ENCODE peak calls at places on chromosomes 12 and 14, in ten cellular contexts. One of them, this sample, is unnamed.

GRCh38 chr12:68813242-68813593 is 5.2 kb downstream of the MDM2 start:
- DNase-seq in K562: no peak
- DNase-seq in keratinocyte: no peak
- DNase-seq in astrocyte: no peak
- DNase-seq in GM12878: no peak
- DNase-seq in hepatocyte: no peak
- DNase-seq in HepG2: no peak
- DNase-seq in fibroblast of lung: no peak
- DNase-seq in H1: no peak
- DNase-seq in mammary epithelial cell: no peak
- DNase-seq in this sample: no peak

GRCh38 chr12:87119713-87120112 is 863.5 kb upstream of the MGAT4C start:
- DNase-seq in K562: no peak
- DNase-seq in fibroblast of lung: peak; percentile 28
- DNase-seq in keratinocyte: no peak
- DNase-seq in H1: no peak
- DNase-seq in HepG2: no peak
- DNase-seq in GM12878: no peak
- DNase-seq in hepatocyte: no peak
- DNase-seq in mammary epithelial cell: no peak
- DNase-seq in astrocyte: no peak
- DNase-seq in this sample: no peak

GRCh38 chr12:69732088-69732487 is 6.6 kb upstream of the RAB3IP start:
- DNase-seq in GM12878: no peak
- DNase-seq in K562: no peak
- DNase-seq in astrocyte: peak; percentile 55
- DNase-seq in keratinocyte: no peak
- DNase-seq in fibroblast of lung: peak; percentile 68
- DNase-seq in H1: no peak
- DNase-seq in mammary epithelial cell: peak; percentile 83
- DNase-seq in hepatocyte: no peak
- DNase-seq in HepG2: no peak
- DNase-seq in this sample: no peak

GRCh38 chr12:2138871-2139308 is 86.1 kb downstream of the CACNA1C start:
- DNase-seq in keratinocyte: no peak
- DNase-seq in mammary epithelial cell: no peak
- DNase-seq in K562: no peak
- DNase-seq in astrocyte: no peak
- DNase-seq in hepatocyte: peak; percentile 38
- DNase-seq in GM12878: no peak
- DNase-seq in H1: no peak
- DNase-seq in fibroblast of lung: no peak
- DNase-seq in HepG2: no peak
- DNase-seq in this sample: no peak

GRCh38 chr12:64147860-64148259 is 74.2 kb downstream of the KICS2 start:
- DNase-seq in hepatocyte: no peak
- DNase-seq in GM12878: no peak
- DNase-seq in H1: no peak
- DNase-seq in HepG2: no peak
- DNase-seq in astrocyte: peak; percentile 25
- DNase-seq in mammary epithelial cell: no peak
- DNase-seq in K562: no peak
- DNase-seq in fibroblast of lung: peak; percentile 39
- DNase-seq in keratinocyte: no peak
- DNase-seq in this sample: no peak

GRCh38 chr12:559907-560455 is 100.2 kb downstream of the B4GALNT3 start:
- DNase-seq in fibroblast of lung: no peak
- DNase-seq in H1: no peak
- DNase-seq in HepG2: no peak
- DNase-seq in hepatocyte: no peak
- DNase-seq in mammary epithelial cell: no peak
- DNase-seq in astrocyte: no peak
- DNase-seq in keratinocyte: no peak
- DNase-seq in GM12878: no peak
- DNase-seq in K562: no peak
- DNase-seq in this sample: no peak

GRCh38 chr12:27076468-27076867 is 5.9 kb downstream of the C12orf71 start:
- DNase-seq in H1: no peak
- DNase-seq in HepG2: no peak
- DNase-seq in astrocyte: no peak
- DNase-seq in fibroblast of lung: no peak
- DNase-seq in GM12878: no peak
- DNase-seq in mammary epithelial cell: no peak
- DNase-seq in keratinocyte: no peak
- DNase-seq in hepatocyte: no peak
- DNase-seq in K562: no peak
- DNase-seq in this sample: no peak

GRCh38 chr12:71162832-71163711 is 5.3 kb upstream of the TSPAN8 start:
- DNase-seq in astrocyte: no peak
- DNase-seq in keratinocyte: no peak
- DNase-seq in GM12878: no peak
- DNase-seq in H1: no peak
- DNase-seq in hepatocyte: peak; percentile 42
- DNase-seq in mammary epithelial cell: no peak
- DNase-seq in fibroblast of lung: no peak
- DNase-seq in K562: no peak
- DNase-seq in HepG2: peak; percentile 99
- DNase-seq in this sample: no peak

GRCh38 chr14:52110441-52111086 is 41.7 kb upstream of the NID2 start:
- DNase-seq in keratinocyte: no peak
- DNase-seq in HepG2: no peak
- DNase-seq in mammary epithelial cell: no peak
- DNase-seq in K562: no peak
- DNase-seq in H1: no peak
- DNase-seq in hepatocyte: no peak
- DNase-seq in fibroblast of lung: peak; percentile 40
- DNase-seq in astrocyte: peak; percentile 29
- DNase-seq in GM12878: no peak
- DNase-seq in this sample: no peak

DNA sequence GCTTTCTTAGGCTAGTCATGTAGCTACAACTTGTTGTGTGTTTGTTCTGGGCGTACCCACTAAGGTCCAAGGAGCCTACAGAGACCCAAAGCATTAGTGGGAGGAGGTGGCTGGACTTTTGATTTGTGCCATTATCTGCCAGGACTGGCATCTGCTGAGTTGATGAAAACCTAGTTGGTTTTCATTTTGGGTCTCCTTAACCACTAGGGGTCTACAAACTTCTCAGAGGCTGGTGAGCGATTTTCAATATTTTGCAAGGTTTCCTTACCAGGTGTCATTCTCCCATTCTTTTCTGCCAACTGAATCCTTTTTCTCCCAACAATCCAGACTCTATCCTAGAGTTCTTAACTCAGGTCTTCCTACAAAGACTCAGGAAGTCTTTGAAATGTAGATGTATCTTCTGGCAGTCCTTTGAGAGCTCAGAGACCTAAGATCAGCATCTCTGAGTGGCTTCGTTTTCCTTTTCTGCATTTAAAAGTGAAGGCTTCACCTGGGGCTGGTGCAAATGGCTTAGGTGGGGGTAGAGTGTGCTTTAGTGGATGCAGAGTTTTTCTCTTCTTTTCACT is 150.0 kb upstream of the RMST start:
- DNase-seq in hepatocyte: no peak
- DNase-seq in keratinocyte: no peak
- DNase-seq in GM12878: no peak
- DNase-seq in astrocyte: no peak
- DNase-seq in HepG2: no peak
- DNase-seq in mammary epithelial cell: no peak
- DNase-seq in fibroblast of lung: no peak
- DNase-seq in K562: no peak
- DNase-seq in H1: no peak
- DNase-seq in this sample: no peak
- TF ChIP-seq CTCF in hepatocyte: no peak
- TF ChIP-seq CTCF in keratinocyte: no peak
- TF ChIP-seq CTCF in GM12878: peak; percentile 13
- TF ChIP-seq CTCF in astrocyte: no peak
- TF ChIP-seq CTCF in HepG2: no peak
- TF ChIP-seq CTCF in mammary epithelial cell: no peak
- TF ChIP-seq CTCF in fibroblast of lung: no peak
- TF ChIP-seq CTCF in K562: no peak
- TF ChIP-seq CTCF in H1: peak; percentile 2
- TF ChIP-seq CTCF in this sample: peak; percentile 17

GRCh38 chr12:53738834-53739284 is 11.6 kb upstream of the CALCOCO1 start:
- DNase-seq in fibroblast of lung: no peak
- DNase-seq in mammary epithelial cell: no peak
- DNase-seq in astrocyte: no peak
- DNase-seq in keratinocyte: no peak
- DNase-seq in hepatocyte: no peak
- DNase-seq in K562: no peak
- DNase-seq in GM12878: no peak
- DNase-seq in H1: no peak
- DNase-seq in HepG2: no peak
- DNase-seq in this sample: no peak

GRCh38 chr12:53739285-53740129 is 12.3 kb upstream of the CALCOCO1 start:
- DNase-seq in H1: no peak
- DNase-seq in fibroblast of lung: no peak
- DNase-seq in hepatocyte: no peak
- DNase-seq in keratinocyte: no peak
- DNase-seq in K562: no peak
- DNase-seq in GM12878: no peak
- DNase-seq in HepG2: no peak
- DNase-seq in astrocyte: no peak
- DNase-seq in mammary epithelial cell: no peak
- DNase-seq in this sample: no peak

GRCh38 chr12:53736602-53737493 is 9.6 kb upstream of the CALCOCO1 start:
- DNase-seq in K562: no peak
- DNase-seq in fibroblast of lung: no peak
- DNase-seq in GM12878: no peak
- DNase-seq in keratinocyte: no peak
- DNase-seq in HepG2: no peak
- DNase-seq in astrocyte: no peak
- DNase-seq in mammary epithelial cell: no peak
- DNase-seq in hepatocyte: no peak
- DNase-seq in H1: no peak
- DNase-seq in this sample: no peak

GRCh38 chr12:53737494-53737808 is 10.2 kb upstream of the CALCOCO1 start:
- DNase-seq in hepatocyte: no peak
- DNase-seq in keratinocyte: no peak
- DNase-seq in HepG2: no peak
- DNase-seq in mammary epithelial cell: no peak
- DNase-seq in astrocyte: no peak
- DNase-seq in H1: no peak
- DNase-seq in K562: no peak
- DNase-seq in fibroblast of lung: no peak
- DNase-seq in GM12878: no peak
- DNase-seq in this sample: no peak

DNA sequence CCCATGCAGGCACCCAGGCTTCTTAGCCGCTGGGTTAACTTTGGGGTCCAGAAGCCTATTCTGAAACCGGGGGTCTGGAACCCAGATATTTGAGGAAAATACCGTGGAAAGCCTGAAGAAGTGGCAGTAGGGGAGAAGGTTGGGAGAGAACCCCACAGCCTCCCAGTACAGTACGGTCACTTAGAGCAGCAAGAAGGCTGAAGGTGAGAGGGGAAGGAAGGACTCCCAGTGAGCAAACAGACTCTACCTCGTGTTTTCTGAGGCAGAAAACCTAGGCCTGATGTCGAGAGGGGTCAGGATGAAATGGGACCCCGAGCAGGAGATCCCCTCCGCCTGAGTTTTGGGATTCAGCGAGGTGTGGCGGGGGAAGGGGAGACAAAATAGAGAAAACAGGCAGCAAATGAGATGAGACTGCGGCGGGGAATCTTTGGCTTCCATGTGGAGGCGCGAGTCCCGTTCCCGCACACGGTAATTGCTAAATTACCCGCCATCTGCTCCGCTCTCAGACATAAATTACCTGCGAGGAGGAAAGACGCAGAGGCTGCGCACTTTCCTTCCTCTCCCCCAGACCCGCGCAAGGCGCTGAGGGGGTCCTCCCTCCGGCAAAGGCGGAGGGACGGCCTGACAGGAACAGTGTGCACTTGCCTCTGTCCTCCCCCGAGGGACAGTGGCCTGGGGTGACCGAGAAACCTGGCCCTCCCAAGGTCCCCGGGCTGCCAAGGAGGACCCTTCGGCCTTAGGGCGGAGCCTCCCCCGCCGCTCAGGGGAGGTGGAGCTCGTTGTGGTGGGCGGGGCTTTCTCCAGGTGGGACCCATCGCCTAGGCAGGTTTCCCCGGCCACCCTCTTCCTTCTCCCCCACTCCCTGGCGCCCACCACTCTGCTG is 10.9 kb upstream of the CALCOCO1 start:
- DNase-seq in hepatocyte: peak; percentile 60
- DNase-seq in K562: no peak
- DNase-seq in HepG2: no peak
- DNase-seq in H1: no peak
- DNase-seq in fibroblast of lung: no peak
- DNase-seq in keratinocyte: no peak
- DNase-seq in mammary epithelial cell: no peak
- DNase-seq in GM12878: no peak
- DNase-seq in astrocyte: no peak
- DNase-seq in this sample: no peak
- TF ChIP-seq EZH2 in hepatocyte: no peak
- TF ChIP-seq EZH2 in K562: no peak
- TF ChIP-seq EZH2 in HepG2: no peak
- TF ChIP-seq EZH2 in H1: peak; percentile 36
- TF ChIP-seq EZH2 in fibroblast of lung: peak; percentile 56
- TF ChIP-seq EZH2 in keratinocyte: no peak
- TF ChIP-seq EZH2 in mammary epithelial cell: no peak
- TF ChIP-seq EZH2 in GM12878: no peak
- TF ChIP-seq EZH2 in astrocyte: peak; percentile 87
- TF ChIP-seq EZH2 in this sample: peak; percentile 73

GRCh38 chr12:123388218-123388947 is 4.5 kb downstream of the KMT5A start:
- DNase-seq in astrocyte: peak; percentile 39
- DNase-seq in K562: peak; percentile 97
- DNase-seq in H1: no peak
- DNase-seq in mammary epithelial cell: peak; percentile 62
- DNase-seq in GM12878: peak; percentile 21
- DNase-seq in keratinocyte: no peak
- DNase-seq in fibroblast of lung: peak; percentile 68
- DNase-seq in hepatocyte: peak; percentile 89
- DNase-seq in HepG2: peak; percentile 58
- DNase-seq in this sample: peak; percentile 61
- TF ChIP-seq CTCF in astrocyte: no peak
- TF ChIP-seq CTCF in K562: no peak
- TF ChIP-seq CTCF in H1: no peak
- TF ChIP-seq CTCF in mammary epithelial cell: no peak
- TF ChIP-seq CTCF in GM12878: no peak
- TF ChIP-seq CTCF in keratinocyte: no peak
- TF ChIP-seq CTCF in fibroblast of lung: no peak
- TF ChIP-seq CTCF in hepatocyte: peak; percentile 2
- TF ChIP-seq CTCF in HepG2: peak; percentile 28
- TF ChIP-seq CTCF in this sample: no peak

DNA sequence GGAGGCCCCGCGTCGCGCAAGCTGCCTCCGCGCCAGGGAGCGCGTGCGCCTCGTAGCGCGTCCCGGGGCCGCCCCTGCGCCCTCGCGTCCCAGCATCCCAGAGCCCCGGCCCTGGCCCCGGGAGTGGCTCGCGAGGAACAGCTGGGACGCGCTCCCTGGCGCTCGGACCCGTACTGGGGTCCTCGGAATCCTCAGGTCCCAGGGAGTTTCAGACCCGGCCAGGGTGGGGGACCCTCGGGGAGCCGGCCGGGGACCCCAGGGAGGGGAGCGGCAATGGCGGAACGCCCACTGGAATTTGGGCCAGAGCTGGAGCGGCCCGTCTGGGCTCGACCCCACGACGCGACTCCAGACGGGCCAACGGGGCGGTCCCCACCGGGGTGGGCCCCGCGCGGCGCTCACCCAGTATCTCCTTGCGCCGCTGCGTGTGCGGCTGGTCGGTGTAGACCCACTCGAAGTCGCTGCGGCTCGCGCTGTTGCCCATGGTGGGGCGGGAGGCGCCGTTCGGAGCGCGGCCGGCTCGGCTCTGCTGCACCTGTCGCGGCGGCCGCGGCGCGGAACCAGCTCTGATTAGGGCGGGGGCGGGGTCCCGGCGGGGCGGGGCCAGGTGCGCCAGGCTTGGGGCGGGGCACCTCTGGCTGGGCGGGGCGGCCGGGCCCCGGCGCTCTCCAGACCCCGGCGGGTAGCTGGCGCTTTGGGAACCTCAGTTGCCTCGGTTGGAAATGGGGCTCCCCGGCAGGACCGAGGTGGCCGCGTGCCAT is at the start of gene DEGS2:
- DNase-seq in H1: no peak
- DNase-seq in keratinocyte: no peak
- DNase-seq in astrocyte: no peak
- DNase-seq in GM12878: no peak
- DNase-seq in fibroblast of lung: no peak
- DNase-seq in hepatocyte: peak; percentile 81
- DNase-seq in K562: no peak
- DNase-seq in HepG2: no peak
- DNase-seq in mammary epithelial cell: no peak
- DNase-seq in this sample: no peak
- TF ChIP-seq EZH2 in H1: peak; percentile 64
- TF ChIP-seq EZH2 in keratinocyte: peak; percentile 53
- TF ChIP-seq EZH2 in astrocyte: no peak
- TF ChIP-seq EZH2 in GM12878: no peak
- TF ChIP-seq EZH2 in fibroblast of lung: peak; percentile 23
- TF ChIP-seq EZH2 in hepatocyte: peak; percentile 74
- TF ChIP-seq EZH2 in K562: no peak
- TF ChIP-seq EZH2 in HepG2: peak; percentile 82
- TF ChIP-seq EZH2 in mammary epithelial cell: no peak
- TF ChIP-seq EZH2 in this sample: peak; percentile 78